ENCODE peak calls at places on chromosomes 13 and 19, in eight cellular contexts. Y is kidney, Z is GM23248, M is GM12865, S is non-pigmented ciliary epithelial cell, E is NCI-H1092 treated with DMSO at 0.1 percent for 48 hours, F is NCI-H524 treated with DMSO at 0.1 percent for 48 hours, X is nephron progenitor cell. V is an unnamed sample.

GRCh38 chr19:16627194-16627927 is 643 bp downstream of the MED26 start:
- DNase-seq in Y (peak), Z (peak), M (no peak), S (no peak), E (peak), F (no peak), X (peak), V (no peak)

GRCh38 chr13:98977568-98978270 is at the start of gene DOCK9:
- DNase-seq in Y (peak), Z (peak), M (no peak), S (no peak), E (no peak), F (no peak), X (peak), V (no peak)

GRCh38 chr19:19563348-19563848 is 25.3 kb downstream of the CILP2 start:
- DNase-seq in Y (no peak), Z (no peak), M (no peak), S (no peak), E (no peak), F (no peak), X (no peak), V (no peak)

GRCh38 chr19:46951236-46951986 is 68.2 kb upstream of the NPAS1 start:
- DNase-seq in Y (no peak), Z (peak), M (peak), S (no peak), E (no peak), F (no peak), X (no peak), V (no peak)

GRCh38 chr13:114264886-114265611 is 16.4 kb upstream of the UPF3A start:
- DNase-seq in Y (no peak), Z (peak), M (no peak), S (no peak), E (no peak), F (no peak), X (no peak), V (no peak)

GRCh38 chr19:39971380-39971841 is 446 bp downstream of the PSMC4 start:
- DNase-seq in Y (no peak), Z (peak), M (no peak), S (no peak), E (no peak), F (no peak), X (peak), V (no peak)

GRCh38 chr19:1206063-1206732 is 620 bp downstream of the STK11 start:
- DNase-seq in Y (peak), Z (no peak), M (no peak), S (no peak), E (no peak), F (no peak), X (no peak), V (no peak)

GRCh38 chr19:52922841-52923781 is at the start of gene ZNF888:
- DNase-seq in Y (peak), Z (peak), M (peak), S (no peak), E (peak), F (no peak), X (peak), V (peak)

GRCh38 chr19:46404039-46404883 is 9.1 kb downstream of the CCDC8 start:
- DNase-seq in Y (peak), Z (peak), M (no peak), S (no peak), E (no peak), F (no peak), X (peak), V (peak)

GRCh38 chr13:58048670-58049069 is 417.1 kb downstream of the PCDH17 start:
- DNase-seq in Y (no peak), Z (no peak), M (no peak), S (no peak), E (no peak), F (no peak), X (no peak), V (no peak)

GRCh38 chr13:110232756-110233155 is 74.2 kb downstream of the COL4A1 start:
- DNase-seq in Y (no peak), Z (peak), M (no peak), S (no peak), E (no peak), F (no peak), X (no peak), V (no peak)

GRCh38 chr19:14728595-14728994 is 38.7 kb downstream of the ZNF333 start:
- DNase-seq in Y (no peak), Z (no peak), M (no peak), S (no peak), E (no peak), F (no peak), X (no peak), V (no peak)

GRCh38 chr19:36225219-36225892 is 10.4 kb downstream of the ZNF146 start:
- DNase-seq in Y (no peak), Z (peak), M (no peak), S (no peak), E (no peak), F (no peak), X (no peak), V (no peak)

GRCh38 chr13:85608255-85608829 is 190.9 kb downstream of the SLITRK6 start:
- DNase-seq in Y (no peak), Z (no peak), M (no peak), S (no peak), E (no peak), F (no peak), X (no peak), V (no peak)

GRCh38 chr13:71618154-71618553 is 248.8 kb downstream of the DACH1 start:
- DNase-seq in Y (no peak), Z (peak), M (no peak), S (no peak), E (peak), F (no peak), X (no peak), V (no peak)

GRCh38 chr19:47414469-47414868 is 4.9 kb downstream of the MEIS3 start:
- DNase-seq in Y (peak), Z (no peak), M (peak), S (no peak), E (peak), F (no peak), X (peak), V (no peak)

GRCh38 chr19:2532252-2533071 is 56.5 kb downstream of the GADD45B start:
- DNase-seq in Y (no peak), Z (peak), M (no peak), S (peak), E (no peak), F (no peak), X (no peak), V (no peak)

GRCh38 chr13:27868639-27869435 is 51.0 kb upstream of the PDX1 start:
- DNase-seq in Y (no peak), Z (peak), M (peak), S (no peak), E (peak), F (no peak), X (no peak), V (no peak)

GRCh38 chr13:78168981-78169380 is 250.3 kb upstream of the EDNRB start:
- DNase-seq in Y (no peak), Z (no peak), M (no peak), S (no peak), E (no peak), F (no peak), X (no peak), V (no peak)

GRCh38 chr13:88627071-88627470 is 955.9 kb downstream of the SLITRK5 start:
- DNase-seq in Y (no peak), Z (no peak), M (no peak), S (no peak), E (no peak), F (no peak), X (no peak), V (no peak)

GRCh38 chr13:94305463-94305862 is 174.0 kb downstream of the DCT start:
- DNase-seq in Y (no peak), Z (peak), M (no peak), S (no peak), E (no peak), F (no peak), X (no peak), V (no peak)

GRCh38 chr19:18435848-18436631 is 1.9 kb downstream of the ISYNA1 start:
- DNase-seq in Y (no peak), Z (peak), M (no peak), S (no peak), E (no peak), F (no peak), X (no peak), V (no peak)

GRCh38 chr13:105774739-105775460 is 760.6 kb downstream of the EFNB2 start:
- DNase-seq in Y (no peak), Z (no peak), M (peak), S (peak), E (no peak), F (no peak), X (no peak), V (no peak)

GRCh38 chr19:13017306-13018036 is 22.2 kb downstream of the NFIX start:
- DNase-seq in Y (peak), Z (peak), M (no peak), S (no peak), E (no peak), F (no peak), X (no peak), V (no peak)

GRCh38 chr13:51501592-51502205 is 48.9 kb upstream of the INTS6 start:
- DNase-seq in Y (no peak), Z (peak), M (no peak), S (no peak), E (no peak), F (no peak), X (no peak), V (no peak)

GRCh38 chr13:50467156-50467814 is 376.2 kb downstream of the DLEU7 start:
- DNase-seq in Y (no peak), Z (peak), M (no peak), S (no peak), E (no peak), F (no peak), X (no peak), V (no peak)

GRCh38 chr19:30371960-30372824 is at the start of gene ZNF536:
- DNase-seq in Y (no peak), Z (no peak), M (no peak), S (no peak), E (no peak), F (no peak), X (no peak), V (no peak)

GRCh38 chr13:27252467-27252866 is 1.1 kb downstream of the RPL21 start:
- DNase-seq in Y (no peak), Z (no peak), M (no peak), S (no peak), E (no peak), F (no peak), X (no peak), V (no peak)

GRCh38 chr13:34011552-34012085 is 193.7 kb downstream of the RFC3 start:
- DNase-seq in Y (no peak), Z (no peak), M (no peak), S (no peak), E (peak), F (no peak), X (no peak), V (no peak)

GRCh38 chr13:76852991-76853390 is 33.2 kb downstream of the KCTD12 start:
- DNase-seq in Y (no peak), Z (peak), M (no peak), S (peak), E (no peak), F (no peak), X (no peak), V (no peak)

GRCh38 chr13:105370011-105370645 is 1165.3 kb downstream of the EFNB2 start:
- DNase-seq in Y (no peak), Z (no peak), M (no peak), S (no peak), E (no peak), F (no peak), X (no peak), V (no peak)

GRCh38 chr13:21075303-21076264 is 14.2 kb upstream of the LATS2 start:
- DNase-seq in Y (no peak), Z (peak), M (peak), S (no peak), E (no peak), F (no peak), X (peak), V (peak)

GRCh38 chr13:32390048-32390447 is 37.9 kb downstream of the N4BP2L1 start:
- DNase-seq in Y (no peak), Z (no peak), M (peak), S (no peak), E (no peak), F (no peak), X (no peak), V (peak)

GRCh38 chr13:51637852-51638496 is 53.7 kb downstream of the WDFY2 start:
- DNase-seq in Y (no peak), Z (no peak), M (no peak), S (no peak), E (no peak), F (no peak), X (peak), V (no peak)

GRCh38 chr19:19487077-19488040 is 28.0 kb downstream of the TSSK6 start:
- DNase-seq in Y (peak), Z (no peak), M (no peak), S (no peak), E (no peak), F (no peak), X (no peak), V (no peak)

GRCh38 chr13:37026778-37027177 is 26.2 kb downstream of the EXOSC8 start:
- DNase-seq in Y (no peak), Z (peak), M (no peak), S (no peak), E (no peak), F (no peak), X (no peak), V (no peak)

GRCh38 chr19:7500811-7501450 is 12.1 kb upstream of the PEX11G start:
- DNase-seq in Y (peak), Z (peak), M (peak), S (no peak), E (peak), F (peak), X (peak), V (no peak)

V was measured in immature natural killer cell.